ENCODE peak calls at places on chromosomes 16 and 17, in four cellular contexts. X, F, O and V are unnamed samples.

GRCh38 chr16:82062645-82063058 is 27.6 kb downstream of the HSD17B2 start:
- DNase-seq in X (no peak), F (no peak), O (no peak), V (no peak)

GRCh38 chr16:23976091-23977001 is 140.6 kb downstream of the PRKCB start:
- DNase-seq in F (no peak), X (no peak), O (no peak), V (no peak)

GRCh38 chr17:17782425-17783120 is 54.2 kb downstream of the SREBF1 start:
- DNase-seq in X (peak; percentile 72), O (peak; percentile 37), F (no peak), V (no peak)

GRCh38 chr16:27579086-27579980 is 29.4 kb downstream of the KATNIP start:
- DNase-seq in X (no peak), O (no peak), F (no peak), V (no peak)

GRCh38 chr17:5825717-5826330 is 241.5 kb upstream of the NLRP1 start:
- DNase-seq in X (no peak), O (no peak), F (no peak), V (no peak)

GRCh38 chr17:79038545-79039135 is 14.7 kb downstream of the C1QTNF1 start:
- DNase-seq in F (no peak), X (no peak), O (no peak), V (no peak)

GRCh38 chr16:66134875-66135274 is 231.6 kb upstream of the CDH5 start:
- DNase-seq in X (no peak), O (no peak), F (no peak), V (no peak)

GRCh38 chr17:73030501-73030911 is 62.0 kb downstream of the SLC39A11 start:
- DNase-seq in O (peak; percentile 82), F (no peak), X (no peak), V (no peak)

GRCh38 chr17:74340470-74341023 is 14.5 kb downstream of the KIF19 start:
- DNase-seq in X (no peak), F (no peak), O (peak; percentile 70), V (no peak)